ENCODE peak calls at places on chromosomes 4 and X, in seven cellular contexts. L is activated T-cell treated with anti-CD3 and anti-CD28 coated beads, Interleukin-2, amount 50 U/mL, for 72 hours; V is T-helper 9 cell; W is AG04450; E is stimulated activated CD8-positive, alpha-beta memory T cell treated with anti-CD3 and anti-CD28 coated beads, Interleukin-7, amount 100 ng/mL, for 4 hours; P is naive thymus-derived CD8-positive, alpha-beta T cell; K is HEK293T. N is an unnamed sample.

GRCh38 chr4:1312821-1313640 is 23.3 kb downstream of the MAEA start:
- DNase-seq in L (no peak), V (no peak), W (no peak), E (no peak), P (no peak), K (no peak), N (no peak)

GRCh38 chr4:113106076-113106475 is 56.6 kb downstream of the ANK2 start:
- DNase-seq in L (no peak), V (no peak), W (peak), E (no peak), P (no peak), K (peak), N (no peak)

GRCh38 chr4:2042207-2042946 is 16.8 kb upstream of the NAT8L start:
- DNase-seq in L (peak), V (peak), W (no peak), E (no peak), P (peak), K (peak), N (no peak)

GRCh38 chr4:8225704-8226443 is 26.8 kb downstream of the SH3TC1 start:
- DNase-seq in L (no peak), V (no peak), W (no peak), E (no peak), P (no peak), K (no peak), N (no peak)

GRCh38 chr4:171932238-171932637 is 119.0 kb downstream of the GALNTL6 start:
- DNase-seq in L (no peak), V (no peak), W (no peak), E (no peak), P (no peak), K (no peak), N (no peak)

GRCh38 chrX:109270580-109271484 is 211.1 kb downstream of the GUCY2F start:
- DNase-seq in L (peak), V (no peak), W (no peak), E (no peak), P (no peak), K (no peak), N (peak)

GRCh38 chr4:16686195-16686594 is 212.2 kb downstream of the LDB2 start:
- DNase-seq in L (no peak), V (no peak), W (peak), E (no peak), P (no peak), K (no peak), N (no peak)

GRCh38 chr4:88352062-88352461 is 26.6 kb upstream of the HERC6 start:
- DNase-seq in L (no peak), V (no peak), W (no peak), E (no peak), P (no peak), K (no peak), N (peak)

GRCh38 chrX:109345866-109346265 is 136.0 kb downstream of the GUCY2F start:
- DNase-seq in L (no peak), V (no peak), W (no peak), E (no peak), P (no peak), K (no peak), N (no peak)

GRCh38 chr4:40909363-40909876 is 159.7 kb downstream of the NSUN7 start:
- DNase-seq in L (peak), V (no peak), W (peak), E (peak), P (no peak), K (no peak), N (no peak)

GRCh38 chr4:115054836-115055235 is 58.6 kb downstream of the NDST4 start:
- DNase-seq in L (no peak), V (no peak), W (no peak), E (no peak), P (no peak), K (no peak), N (no peak)

GRCh38 chr4:54929459-54929858 is 195.9 kb downstream of the KDR start:
- DNase-seq in L (no peak), V (no peak), W (no peak), E (no peak), P (no peak), K (no peak), N (no peak)

GRCh38 chr4:184267673-184268573 is 50.2 kb upstream of the ENPP6 start:
- DNase-seq in L (peak), V (peak), W (peak), E (peak), P (peak), K (no peak), N (no peak)

GRCh38 chr4:101125045-101125713 is 222.1 kb downstream of the PPP3CA start:
- DNase-seq in L (no peak), V (no peak), W (no peak), E (no peak), P (no peak), K (no peak), N (no peak)

GRCh38 chr4:35423104-35423503 is 821.2 kb downstream of the ARAP2 start:
- DNase-seq in L (no peak), V (no peak), W (no peak), E (no peak), P (no peak), K (no peak), N (no peak)

GRCh38 chrX:17397074-17397473 is 22.1 kb downstream of the NHS start:
- DNase-seq in L (no peak), V (no peak), W (no peak), E (no peak), P (no peak), K (no peak), N (no peak)

GRCh38 chr4:184293552-184293951 is 75.9 kb upstream of the ENPP6 start:
- DNase-seq in L (no peak), V (no peak), W (no peak), E (no peak), P (no peak), K (no peak), N (peak)

GRCh38 chrX:44621088-44621487 is 78.4 kb upstream of the FUNDC1 start:
- DNase-seq in L (no peak), V (no peak), W (no peak), E (no peak), P (no peak), K (no peak), N (peak)

GRCh38 chr4:145131848-145132247 is 33.7 kb downstream of the ABCE1 start:
- DNase-seq in L (no peak), V (no peak), W (no peak), E (no peak), P (no peak), K (no peak), N (no peak)

GRCh38 chr4:95510145-95510544 is 38.6 kb downstream of the UNC5C start:
- DNase-seq in L (no peak), V (no peak), W (no peak), E (no peak), P (no peak), K (no peak), N (no peak)

GRCh38 chr4:81650871-81651270 is 179.2 kb upstream of the RASGEF1B start:
- DNase-seq in L (no peak), V (no peak), W (no peak), E (no peak), P (no peak), K (no peak), N (peak)

GRCh38 chr4:82394896-82395295 is 21.1 kb upstream of the HNRNPD start:
- DNase-seq in L (no peak), V (no peak), W (no peak), E (no peak), P (no peak), K (no peak), N (no peak)

GRCh38 chr4:147017081-147017480 is 71.4 kb upstream of the TTC29 start:
- DNase-seq in L (no peak), V (no peak), W (no peak), E (no peak), P (no peak), K (no peak), N (no peak)